ENCODE peak calls at places on chromosomes 6 and 20, in ten cellular contexts. F is skeletal muscle cell, D is cardiac fibroblast, L is Panc1, X is AG08396, H is AG10803, T is mammary epithelial cell, J is prostate gland, Q is T-cell, P is NCI-H345. N is an unnamed sample.

GRCh38 chr20:815914-816606 is 17.5 kb upstream of the FAM110A start:
- DNase-seq in F (no peak), D (peak; percentile 61), L (peak; percentile 60), X (peak; percentile 78), H (peak; percentile 45), T (peak; percentile 23), J (peak; percentile 48), Q (peak; percentile 41), P (peak; percentile 71), N (peak; percentile 46)

GRCh38 chr20:24027229-24027628 is 38.6 kb upstream of the GGTLC1 start:
- DNase-seq in F (no peak), D (peak; percentile 84), L (no peak), X (no peak), H (peak; percentile 4), T (no peak), J (peak; percentile 8), Q (peak; percentile 84), P (no peak), N (peak; percentile 68)

GRCh38 chr6:35016417-35017221 is 124.5 kb downstream of the TCP11 start:
- DNase-seq in F (peak; percentile 64), D (peak; percentile 65), L (no peak), X (peak; percentile 41), H (peak; percentile 58), T (no peak), J (no peak), Q (no peak), P (no peak), N (no peak)

GRCh38 chr20:58719971-58720371 is 27.4 kb downstream of the NPEPL1 start:
- DNase-seq in F (no peak), D (no peak), L (no peak), X (peak; percentile 7), H (no peak), T (no peak), J (peak; percentile 40), Q (no peak), P (no peak), N (no peak)

GRCh38 chr6:116461563-116462507 is 660 bp downstream of the CALHM6 start:
- DNase-seq in F (peak; percentile 15), D (peak; percentile 62), L (no peak), X (peak; percentile 40), H (peak; percentile 53), T (peak; percentile 41), J (no peak), Q (peak; percentile 19), P (peak; percentile 31), N (no peak)

GRCh38 chr6:88361298-88361697 is 195.2 kb upstream of the CNR1 start:
- DNase-seq in F (no peak), D (no peak), L (no peak), X (no peak), H (peak; percentile 24), T (no peak), J (no peak), Q (no peak), P (no peak), N (no peak)

GRCh38 chr6:119979862-119980261 is 630.3 kb upstream of the MAN1A1 start:
- DNase-seq in F (no peak), D (peak; percentile 27), L (no peak), X (no peak), H (peak; percentile 10), T (no peak), J (no peak), Q (no peak), P (no peak), N (no peak)

GRCh38 chr6:141415896-141416295 is 716.8 kb upstream of the GJE1 start:
- DNase-seq in F (no peak), D (no peak), L (no peak), X (no peak), H (no peak), T (no peak), J (no peak), Q (no peak), P (no peak), N (no peak)

GRCh38 chr6:75128881-75129570 is 76.8 kb downstream of the COL12A1 start:
- DNase-seq in F (no peak), D (peak; percentile 55), L (no peak), X (no peak), H (peak; percentile 86), T (no peak), J (no peak), Q (no peak), P (no peak), N (no peak)

GRCh38 chr6:159761873-159762680 is at the start of gene ACAT2:
- DNase-seq in F (peak; percentile 88), D (peak; percentile 96), L (peak; percentile 71), X (peak; percentile 98), H (peak; percentile 91), T (peak; percentile 95), J (peak; percentile 97), Q (peak; percentile 91), P (peak; percentile 98), N (peak; percentile 93)

GRCh38 chr6:40931927-40932326 is 107.1 kb downstream of the UNC5CL start:
- DNase-seq in F (no peak), D (no peak), L (no peak), X (peak; percentile 39), H (peak; percentile 48), T (peak; percentile 46), J (no peak), Q (no peak), P (no peak), N (no peak)

GRCh38 chr6:52253494-52253893 is 9.2 kb upstream of the IL17F start:
- DNase-seq in F (no peak), D (no peak), L (no peak), X (peak; percentile 14), H (peak; percentile 33), T (peak; percentile 17), J (no peak), Q (no peak), P (no peak), N (no peak)

GRCh38 chr20:59149678-59150504 is 13.7 kb upstream of the ZNF831 start:
- DNase-seq in F (no peak), D (no peak), L (no peak), X (no peak), H (no peak), T (no peak), J (no peak), Q (peak; percentile 77), P (no peak), N (no peak)

GRCh38 chr6:121516331-121516730 is 80.9 kb downstream of the GJA1 start:
- DNase-seq in F (no peak), D (no peak), L (no peak), X (no peak), H (no peak), T (peak; percentile 36), J (no peak), Q (no peak), P (no peak), N (no peak)

GRCh38 chr6:96760153-96760687 is 77.1 kb downstream of the GPR63 start:
- DNase-seq in F (no peak), D (no peak), L (no peak), X (no peak), H (no peak), T (no peak), J (no peak), Q (no peak), P (peak; percentile 24), N (no peak)

GRCh38 chr20:17735206-17735804 is 35.5 kb downstream of the BANF2 start:
- DNase-seq in F (no peak), D (peak; percentile 57), L (no peak), X (no peak), H (peak; percentile 19), T (peak; percentile 19), J (no peak), Q (no peak), P (no peak), N (no peak)

GRCh38 chr20:62675156-62675871 is 33.0 kb downstream of the SLCO4A1 start:
- DNase-seq in F (no peak), D (no peak), L (no peak), X (no peak), H (peak; percentile 17), T (no peak), J (no peak), Q (no peak), P (no peak), N (no peak)

GRCh38 chr6:139748353-139749146 is 374.1 kb upstream of the CITED2 start:
- DNase-seq in F (no peak), D (peak; percentile 88), L (no peak), X (no peak), H (peak; percentile 29), T (no peak), J (no peak), Q (no peak), P (no peak), N (no peak)

GRCh38 chr6:98764378-98764911 is 69.9 kb upstream of the POU3F2 start:
- DNase-seq in F (no peak), D (no peak), L (no peak), X (no peak), H (no peak), T (no peak), J (no peak), Q (no peak), P (no peak), N (no peak)

GRCh38 chr20:61937146-61937962 is 128.3 kb downstream of the TAF4 start:
- DNase-seq in F (no peak), D (no peak), L (no peak), X (no peak), H (no peak), T (no peak), J (no peak), Q (no peak), P (no peak), N (peak; percentile 5)

GRCh38 chr6:125301435-125302391 is at the start of gene HDDC2:
- DNase-seq in F (peak; percentile 27), D (peak; percentile 81), L (no peak), X (peak; percentile 87), H (peak; percentile 74), T (peak; percentile 62), J (peak; percentile 34), Q (peak; percentile 4), P (peak; percentile 39), N (no peak)

GRCh38 chr6:17394192-17394611 is 807 bp downstream of the CAP2 start:
- DNase-seq in F (no peak), D (peak; percentile 75), L (no peak), X (peak; percentile 84), H (peak; percentile 80), T (peak; percentile 73), J (peak; percentile 46), Q (no peak), P (peak; percentile 44), N (peak; percentile 10)

GRCh38 chr20:40813213-40813510 is 124.1 kb upstream of the MAFB start:
- DNase-seq in F (no peak), D (no peak), L (no peak), X (no peak), H (no peak), T (no peak), J (no peak), Q (no peak), P (no peak), N (no peak)

GRCh38 chr20:25019381-25020155 is 27.0 kb upstream of the APMAP start:
- DNase-seq in F (no peak), D (no peak), L (no peak), X (no peak), H (no peak), T (no peak), J (peak; percentile 53), Q (no peak), P (no peak), N (no peak)

GRCh38 chr6:117265425-117266266 is at the start of gene VGLL2:
- DNase-seq in F (no peak), D (peak; percentile 48), L (no peak), X (peak; percentile 71), H (peak; percentile 35), T (peak; percentile 20), J (no peak), Q (no peak), P (peak; percentile 43), N (no peak)

GRCh38 chr20:63258826-63259225 is 4.6 kb upstream of the NKAIN4 start:
- DNase-seq in F (no peak), D (peak; percentile 39), L (no peak), X (no peak), H (no peak), T (no peak), J (no peak), Q (no peak), P (no peak), N (no peak)

GRCh38 chr20:23995905-23996666 is 7.5 kb upstream of the GGTLC1 start:
- DNase-seq in F (no peak), D (peak; percentile 50), L (peak; percentile 10), X (peak; percentile 38), H (peak; percentile 31), T (peak; percentile 6), J (peak; percentile 43), Q (no peak), P (peak; percentile 45), N (peak; percentile 37)

GRCh38 chr6:133814797-133815196 is 74.1 kb upstream of the TCF21 start:
- DNase-seq in F (peak; percentile 50), D (peak; percentile 79), L (no peak), X (no peak), H (peak; percentile 73), T (peak; percentile 70), J (no peak), Q (no peak), P (no peak), N (no peak)